ENCODE peak calls at places on chromosomes 5 and 9, in eight cellular contexts. Z is Daoy; X is cardiac septum; E is stimulated activated CD4-positive, alpha-beta T cell treated with anti-CD3 and anti-CD28 coated beads, Interleukin-12 subunit alpha, Interleukin-12 subunit beta, amount 100 ng/mL, for 4 hours; J is NCI-H774; W is endothelial cell; G is stimulated activated CD8-positive, alpha-beta memory T cell treated with anti-CD3 and anti-CD28 coated beads, Interleukin-15, amount 100 ng/mL, for 24 hours; M is naive thymus-derived CD8-positive, alpha-beta T cell. A is an unnamed sample.

GRCh38 chr5:132257131-132258101 is at the start of gene PDLIM4:
- DNase-seq in Z (peak; percentile 73), E (no peak), X (no peak), G (no peak), W (peak; percentile 50), M (no peak), J (no peak), A (no peak)

GRCh38 chr5:177369050-177369912 is 11.6 kb downstream of the RGS14 start:
- DNase-seq in Z (no peak), J (no peak), M (no peak), E (no peak), G (no peak), W (peak; percentile 57), X (no peak), A (peak; percentile 82)

GRCh38 chr9:37999501-38000189 is 69.4 kb downstream of the SHB start:
- DNase-seq in Z (peak; percentile 55), W (no peak), G (no peak), X (no peak), J (no peak), M (no peak), E (no peak), A (no peak)

GRCh38 chr9:120579750-120580590 is at the start of gene CDK5RAP2:
- DNase-seq in G (peak; percentile 70), E (peak; percentile 87), M (peak; percentile 85), Z (peak; percentile 99), W (peak; percentile 89), J (peak; percentile 99), X (peak; percentile 97), A (peak; percentile 75)

GRCh38 chr5:144812770-144813169 is 642.1 kb downstream of the KCTD16 start:
- DNase-seq in J (no peak), Z (no peak), M (no peak), W (no peak), G (no peak), E (no peak), X (no peak), A (no peak)

GRCh38 chr5:32852535-32852934 is 141.4 kb downstream of the NPR3 start:
- DNase-seq in E (no peak), G (no peak), W (no peak), X (no peak), J (no peak), Z (peak; percentile 29), M (no peak), A (no peak)

GRCh38 chr9:124199474-124199873 is 58.3 kb upstream of the NEK6 start:
- DNase-seq in W (no peak), M (no peak), X (no peak), G (no peak), Z (no peak), E (no peak), J (no peak), A (no peak)

GRCh38 chr9:130846487-130847305 is 11.6 kb downstream of the ABL1 start:
- DNase-seq in G (no peak), Z (peak; percentile 95), E (no peak), J (no peak), M (no peak), X (no peak), W (no peak), A (no peak)

GRCh38 chr9:68500457-68501158 is 40.1 kb downstream of the TMEM252 start:
- DNase-seq in G (no peak), Z (peak; percentile 61), X (no peak), W (no peak), E (no peak), M (no peak), J (peak; percentile 20), A (no peak)

GRCh38 chr9:98219364-98219716 is 26.9 kb upstream of the CORO2A start:
- DNase-seq in J (no peak), G (no peak), Z (no peak), M (no peak), X (no peak), W (no peak), E (no peak), A (no peak)

GRCh38 chr9:38033956-38034355 is 35.1 kb downstream of the SHB start:
- DNase-seq in E (no peak), J (no peak), X (no peak), W (no peak), G (no peak), M (no peak), Z (no peak), A (no peak)

GRCh38 chr5:72252574-72253155 is 67.4 kb downstream of the MRPS27 start:
- DNase-seq in J (no peak), W (no peak), G (no peak), X (no peak), Z (peak; percentile 25), M (no peak), E (no peak), A (no peak)

GRCh38 chr5:143016777-143017374 is 246.7 kb downstream of the ARHGAP26 start:
- DNase-seq in W (peak; percentile 27), J (peak; percentile 11), Z (peak; percentile 69), G (no peak), E (no peak), M (no peak), X (no peak), A (no peak)

GRCh38 chr9:124553738-124554137 is 46.5 kb upstream of the NR5A1 start:
- DNase-seq in Z (peak; percentile 63), M (no peak), W (no peak), E (no peak), X (no peak), J (no peak), G (no peak), A (no peak)

GRCh38 chr9:34732478-34732877 is 22.5 kb upstream of the CCL21 start:
- DNase-seq in J (no peak), G (no peak), E (no peak), M (no peak), Z (no peak), X (no peak), W (no peak), A (no peak)

GRCh38 chr9:97527626-97528528 is 26.4 kb downstream of the TMOD1 start:
- DNase-seq in Z (no peak), J (no peak), G (no peak), E (no peak), W (no peak), M (no peak), X (no peak), A (no peak)

GRCh38 chr5:90390933-90391332 is 18.6 kb downstream of the CETN3 start:
- DNase-seq in Z (no peak), J (no peak), M (no peak), E (no peak), X (no peak), G (no peak), W (no peak), A (no peak)

GRCh38 chr9:128159073-128159783 is 837 bp upstream of the BBLN start:
- DNase-seq in J (no peak), E (peak; percentile 16), G (peak; percentile 8), X (peak; percentile 84), M (peak; percentile 54), Z (peak; percentile 59), W (no peak), A (peak; percentile 37)

GRCh38 chr9:79896390-79896789 is 324.6 kb downstream of the TLE4 start:
- DNase-seq in X (no peak), G (no peak), E (no peak), J (no peak), W (no peak), Z (peak; percentile 46), M (no peak), A (no peak)

GRCh38 chr5:98510111-98510510 is 263.4 kb upstream of the RGMB start:
- DNase-seq in W (no peak), Z (peak; percentile 21), J (no peak), X (no peak), G (no peak), E (no peak), M (no peak), A (no peak)

A was measured in HuH-7.5.